ENCODE peak calls at places on chromosomes 16 and 17, in nine cellular contexts. Z is RKO; O is stimulated activated CD8-positive, alpha-beta memory T cell treated with anti-CD3 and anti-CD28 coated beads, Interleukin-4, amount 100 ng/mL, for 24 hours; I is fibroblast of lung; V is cortex of kidney; M is AML-193; F is AG10803; T is upper lobe of right lung; U is WTC11. A is an unnamed sample.

GRCh38 chr17:28320215-28321061 is 1.4 kb downstream of the TMEM97 start:
- DNase-seq in Z (no peak), O (no peak), I (peak), V (no peak), M (no peak), F (no peak), T (no peak), U (no peak), A (no peak)

GRCh38 chr16:87947356-87948118 is 3.7 kb upstream of the BANP start:
- DNase-seq in Z (no peak), O (no peak), I (no peak), V (no peak), M (no peak), F (no peak), T (no peak), U (no peak), A (no peak)

GRCh38 chr16:78310196-78310595 is 210.7 kb downstream of the WWOX start:
- DNase-seq in Z (no peak), O (no peak), I (no peak), V (no peak), M (no peak), F (no peak), T (no peak), U (no peak), A (no peak)

GRCh38 chr17:36529121-36529520 is 5.5 kb downstream of the MYO19 start:
- DNase-seq in Z (peak), O (no peak), I (peak), V (no peak), M (no peak), F (peak), T (no peak), U (no peak), A (no peak)

GRCh38 chr16:87963400-87963799 is 12.2 kb downstream of the BANP start:
- DNase-seq in Z (peak), O (peak), I (peak), V (no peak), M (no peak), F (peak), T (no peak), U (no peak), A (peak)

GRCh38 chr17:1109606-1110523 is 69.9 kb downstream of the ABR start:
- DNase-seq in Z (peak), O (peak), I (no peak), V (no peak), M (no peak), F (no peak), T (peak), U (peak), A (no peak)

GRCh38 chr16:78269251-78269650 is 169.8 kb downstream of the WWOX start:
- DNase-seq in Z (no peak), O (no peak), I (no peak), V (no peak), M (no peak), F (no peak), T (no peak), U (no peak), A (no peak)

GRCh38 chr17:39404542-39405378 is 3.3 kb upstream of the FBXL20 start:
- DNase-seq in Z (peak), O (no peak), I (peak), V (no peak), M (peak), F (peak), T (no peak), U (no peak), A (no peak)

GRCh38 chr17:64938925-64939474 is 19.7 kb upstream of the LRRC37A3 start:
- DNase-seq in Z (no peak), O (peak), I (no peak), V (no peak), M (peak), F (peak), T (peak), U (peak), A (no peak)

A was measured in CD4-positive, alpha-beta memory T cell.